ENCODE peak calls at places on chromosome 9, in five cellular contexts. U is T-helper 9 cell; P is T-helper 1 cell; E is ecto neural progenitor cell; A is stimulated activated CD8-positive, alpha-beta memory T cell treated with anti-CD3 and anti-CD28 coated beads, Interleukin-15, amount 100 ng/mL, for 1 hour. F is an unnamed sample.

GRCh38 chr9:130498298-130498917 is 53.6 kb downstream of the ASS1 start:
- DNase-seq in U (no peak), P (no peak), E (no peak), A (no peak), F (no peak)

GRCh38 chr9:111349766-111350165 is 19.7 kb upstream of the OR2K2 start:
- DNase-seq in U (no peak), P (no peak), E (no peak), A (no peak), F (no peak)

GRCh38 chr9:128072144-128073021 is 4.4 kb downstream of the SLC25A25 start:
- DNase-seq in U (peak; percentile 55), P (peak; percentile 31), E (no peak), A (peak; percentile 37), F (peak; percentile 33)

GRCh38 chr9:128192601-128193371 is 1.4 kb upstream of the CIZ1 start:
- DNase-seq in U (peak; percentile 27), P (no peak), E (no peak), A (no peak), F (no peak)

GRCh38 chr9:114155263-114155966 is at the start of gene COL27A1:
- DNase-seq in U (peak; percentile 71), P (peak; percentile 46), E (peak; percentile 94), A (peak; percentile 68), F (peak; percentile 57)

GRCh38 chr9:126453156-126453963 is 126.7 kb downstream of the MVB12B start:
- DNase-seq in U (no peak), P (no peak), E (no peak), A (no peak), F (no peak)

GRCh38 chr9:135526089-135526729 is 5.0 kb downstream of the LCN1 start:
- DNase-seq in U (no peak), P (no peak), E (peak; percentile 43), A (no peak), F (no peak)

GRCh38 chr9:26856413-26857032 is 36.1 kb downstream of the CAAP1 start:
- DNase-seq in U (no peak), P (no peak), E (peak; percentile 51), A (no peak), F (no peak)

GRCh38 chr9:5438301-5439162 is 807 bp upstream of the PLGRKT start:
- DNase-seq in U (peak; percentile 45), P (peak; percentile 34), E (no peak), A (no peak), F (peak; percentile 41)

GRCh38 chr9:78552802-78553201 is 255.9 kb downstream of the PSAT1 start:
- DNase-seq in U (no peak), P (no peak), E (no peak), A (no peak), F (no peak)

GRCh38 chr9:22238809-22239684 is 207.6 kb upstream of the DMRTA1 start:
- DNase-seq in U (no peak), P (no peak), E (no peak), A (no peak), F (no peak)

GRCh38 chr9:124257070-124257864 is 482 bp upstream of the NEK6 start:
- DNase-seq in U (no peak), P (no peak), E (no peak), A (no peak), F (no peak)

GRCh38 chr9:86659413-86660046 is 287.8 kb downstream of the GAS1 start:
- DNase-seq in U (no peak), P (no peak), E (no peak), A (no peak), F (no peak)